ENCODE peak calls at places on chromosomes 2 and 18, in five cellular contexts. M is small intestine, O is IMR-90, X is right lobe of liver, H is uterus. Q is an unnamed sample.
A peak's percentile ranks its signal among the peaks of the same experiment; 100 is the strongest.

GRCh38 chr2:207825033-207825957 is 55.6 kb upstream of the FZD5 start:
- DNase-seq in H (peak; percentile 37), M (no peak), O (no peak), X (no peak), Q (no peak)

GRCh38 chr2:216392018-216392562 is 19.8 kb upstream of the MARCHF4 start:
- DNase-seq in X (no peak), O (no peak), H (no peak), M (no peak), Q (no peak)

GRCh38 chr2:235005603-235006259 is 53.9 kb downstream of the SH3BP4 start:
- DNase-seq in O (no peak), M (peak; percentile 54), H (peak; percentile 37), X (peak; percentile 45), Q (peak; percentile 80)

GRCh38 chr18:43484710-43485109 is 207.4 kb upstream of the SYT4 start:
- DNase-seq in X (no peak), O (no peak), M (peak; percentile 11), H (no peak), Q (no peak)

GRCh38 chr18:27970321-27970720 is 206.6 kb downstream of the CDH2 start:
- DNase-seq in H (no peak), O (no peak), M (no peak), X (no peak), Q (no peak)

GRCh38 chr2:162029287-162029901 is 44.6 kb downstream of the DPP4 start:
- DNase-seq in X (peak; percentile 53), M (peak; percentile 38), H (no peak), O (peak; percentile 37), Q (peak; percentile 42)

GRCh38 chr2:74658516-74658915 is 4.5 kb downstream of the SEMA4F start:
- DNase-seq in M (no peak), O (peak; percentile 91), X (no peak), H (no peak), Q (no peak)

GRCh38 chr2:143716527-143716926 is 587.3 kb downstream of the ARHGAP15 start:
- DNase-seq in M (no peak), O (no peak), H (no peak), X (no peak), Q (no peak)

GRCh38 chr18:31929273-31929672 is 13.7 kb downstream of the TRAPPC8 start:
- DNase-seq in O (no peak), M (peak; percentile 44), X (no peak), H (no peak), Q (no peak)

GRCh38 chr18:72762505-72763122 is 105.2 kb downstream of the NETO1 start:
- DNase-seq in M (peak; percentile 52), O (peak; percentile 69), X (no peak), H (no peak), Q (no peak)

GRCh38 chr2:15355386-15355785 is 205.7 kb downstream of the NBAS start:
- DNase-seq in M (no peak), X (no peak), O (no peak), H (no peak), Q (no peak)

GRCh38 chr2:159873136-159873728 is 75.2 kb upstream of the CD302 start:
- DNase-seq in O (no peak), X (no peak), H (no peak), M (no peak), Q (no peak)

GRCh38 chr2:102975996-102976636 is 214.3 kb downstream of the TMEM182 start:
- DNase-seq in M (peak; percentile 20), X (no peak), O (peak; percentile 4), H (no peak), Q (no peak)

GRCh38 chr2:81324046-81324445 is 1019.5 kb upstream of the LRRTM1 start:
- DNase-seq in M (no peak), X (no peak), O (no peak), H (no peak), Q (no peak)

GRCh38 chr2:222673883-222674282 is 2.4 kb downstream of the MOGAT1 start:
- DNase-seq in H (no peak), O (no peak), M (no peak), X (no peak), Q (no peak)

GRCh38 chr2:61969376-61969775 is 63.9 kb downstream of the COMMD1 start:
- DNase-seq in X (no peak), O (no peak), M (no peak), H (no peak), Q (no peak)

GRCh38 chr18:12236934-12237832 is 17.0 kb upstream of the CIDEA start:
- DNase-seq in H (peak; percentile 46), X (peak; percentile 79), M (peak; percentile 58), O (peak; percentile 36), Q (peak; percentile 84)

GRCh38 chr2:42138163-42139016 is 30.8 kb upstream of the EML4 start:
- DNase-seq in X (no peak), M (no peak), O (peak; percentile 98), H (peak; percentile 41), Q (no peak)

GRCh38 chr2:203819434-203820133 is 48.0 kb upstream of the CTLA4 start:
- DNase-seq in H (no peak), X (peak; percentile 31), M (peak; percentile 87), O (no peak), Q (peak; percentile 79)

GRCh38 chr2:46657042-46657504 is 177.7 kb downstream of the TMEM247 start:
- DNase-seq in M (peak; percentile 37), X (no peak), O (peak; percentile 32), H (peak; percentile 81), Q (no peak)

GRCh38 chr2:148615446-148615845 is 29.1 kb upstream of the EPC2 start:
- DNase-seq in X (no peak), M (no peak), H (no peak), O (no peak), Q (no peak)

GRCh38 chr18:51248685-51249084 is 51.2 kb upstream of the MEX3C start:
- DNase-seq in X (no peak), M (no peak), H (no peak), O (no peak), Q (no peak)

GRCh38 chr18:31243740-31244512 is 74.0 kb upstream of the DSG1 start:
- DNase-seq in M (peak; percentile 73), X (no peak), H (no peak), O (no peak), Q (no peak)

GRCh38 chr2:70687461-70687795 is 80.6 kb downstream of the ADD2 start:
- DNase-seq in M (no peak), O (no peak), X (no peak), H (no peak), Q (no peak)

GRCh38 chr2:159497256-159497655 is 119.1 kb downstream of the BAZ2B start:
- DNase-seq in M (peak; percentile 61), O (peak; percentile 95), X (no peak), H (no peak), Q (no peak)

GRCh38 chr18:9739516-9739915 is 31.4 kb downstream of the RAB31 start:
- DNase-seq in M (no peak), X (no peak), H (no peak), O (no peak), Q (no peak)

GRCh38 chr18:9737814-9738160 is 29.7 kb downstream of the RAB31 start:
- DNase-seq in M (peak; percentile 15), O (no peak), H (no peak), X (no peak), Q (no peak)

GRCh38 chr18:9736942-9737813 is 29.1 kb downstream of the RAB31 start:
- DNase-seq in M (peak; percentile 88), X (no peak), H (no peak), O (peak; percentile 71), Q (no peak)

GRCh38 chr18:9740076-9740475 is 32.0 kb downstream of the RAB31 start:
- DNase-seq in X (no peak), M (no peak), H (no peak), O (no peak), Q (no peak)

GRCh38 chr18:9738266-9738969 is 30.3 kb downstream of the RAB31 start:
- DNase-seq in X (no peak), M (no peak), O (no peak), H (no peak), Q (no peak)
- H3K4me1 ChIP-seq in X (no peaks in the 10 kb centered on the region), M (peaks cover 10% of the 10 kb centered on the region), O (peaks cover 12% of the 10 kb centered on the region), H (no peaks in the 10 kb centered on the region), Q (peaks cover 4% of the 10 kb centered on the region)

DNA sequence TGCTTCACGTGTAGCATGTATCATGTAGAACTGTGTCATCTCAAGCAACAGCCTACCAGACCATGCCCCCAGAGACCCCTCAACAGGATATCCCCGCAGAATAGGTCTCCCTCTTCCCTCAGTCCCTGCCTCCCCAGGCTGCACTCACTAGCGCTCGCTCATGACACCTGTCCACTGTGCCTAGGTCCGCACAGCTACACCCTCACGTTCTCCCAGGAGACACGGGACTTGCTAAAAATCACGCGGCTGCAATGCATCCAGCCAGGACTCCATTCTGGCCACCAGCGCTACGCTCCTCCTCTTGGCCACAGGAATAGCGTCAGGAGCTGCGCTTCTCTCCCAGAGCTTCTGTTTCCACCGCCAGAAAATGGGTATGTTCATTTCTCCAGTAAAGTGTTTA is 2.5 kb downstream of the PXDN start:
- DNase-seq in X (no peak), O (no peak), M (no peak), H (no peak), Q (no peak)
- H3K36me3 ChIP-seq in X (no peaks in the 10 kb centered on the region), O (peaks cover 13% of the 10 kb centered on the region), M (no peaks in the 10 kb centered on the region), H (no peaks in the 10 kb centered on the region), Q (no peaks in the 10 kb centered on the region)

GRCh38 chr2:128736046-128736688 is 417.5 kb upstream of the HS6ST1 start:
- DNase-seq in X (no peak), O (no peak), H (no peak), M (no peak), Q (no peak)
- H3K4me1 ChIP-seq in X (no peaks in the 10 kb centered on the region), O (peaks cover 11% of the 10 kb centered on the region), H (no peaks in the 10 kb centered on the region), M (no peaks in the 10 kb centered on the region), Q (peaks cover 7% of the 10 kb centered on the region)

GRCh38 chr18:26022585-26022984 is 67.8 kb downstream of the SS18 start:
- DNase-seq in M (no peak), H (no peak), O (no peak), X (no peak), Q (no peak)

GRCh38 chr18:26017929-26018328 is 72.5 kb downstream of the SS18 start:
- DNase-seq in X (no peak), O (no peak), H (no peak), M (no peak), Q (no peak)

DNA sequence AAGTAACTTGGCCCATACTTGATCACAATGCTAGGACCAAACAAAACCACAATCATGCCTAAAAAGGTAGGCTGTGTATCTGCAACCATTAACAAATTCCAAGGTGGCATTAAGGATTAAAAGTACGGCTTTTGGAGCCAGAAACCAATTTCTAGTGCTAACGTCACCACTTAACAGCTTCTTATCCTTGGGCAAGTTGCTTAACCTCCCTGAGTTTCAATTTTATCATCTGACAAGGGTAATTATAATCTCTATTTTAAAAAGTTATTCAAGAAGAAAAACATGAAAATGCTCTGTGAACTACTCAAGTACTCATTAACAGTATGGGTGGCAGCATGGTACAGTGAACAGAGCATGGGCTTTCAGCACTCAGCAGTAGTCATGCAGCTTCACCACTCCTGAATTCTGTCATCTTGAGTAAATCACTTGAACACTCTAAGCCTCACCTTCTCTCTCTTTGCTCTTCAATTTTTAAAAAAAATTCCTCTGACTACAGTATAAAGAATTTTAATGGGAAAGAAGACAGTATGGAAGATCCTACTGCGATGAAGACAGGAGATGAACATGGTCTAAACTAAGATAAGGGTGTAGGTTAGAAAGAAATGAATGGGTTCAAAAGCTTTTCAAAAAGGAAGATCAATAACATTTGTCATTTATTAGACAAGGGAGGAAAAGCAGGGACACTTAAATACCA is 69.2 kb downstream of the SS18 start:
- DNase-seq in H (no peak), X (no peak), M (no peak), O (no peak), Q (no peak)
- H3K36me3 ChIP-seq in H (no peaks in the 10 kb centered on the region), X (peaks cover 14% of the 10 kb centered on the region), M (peaks cover 8% of the 10 kb centered on the region), O (peaks cover 20% of the 10 kb centered on the region), Q (no peaks in the 10 kb centered on the region)

DNA sequence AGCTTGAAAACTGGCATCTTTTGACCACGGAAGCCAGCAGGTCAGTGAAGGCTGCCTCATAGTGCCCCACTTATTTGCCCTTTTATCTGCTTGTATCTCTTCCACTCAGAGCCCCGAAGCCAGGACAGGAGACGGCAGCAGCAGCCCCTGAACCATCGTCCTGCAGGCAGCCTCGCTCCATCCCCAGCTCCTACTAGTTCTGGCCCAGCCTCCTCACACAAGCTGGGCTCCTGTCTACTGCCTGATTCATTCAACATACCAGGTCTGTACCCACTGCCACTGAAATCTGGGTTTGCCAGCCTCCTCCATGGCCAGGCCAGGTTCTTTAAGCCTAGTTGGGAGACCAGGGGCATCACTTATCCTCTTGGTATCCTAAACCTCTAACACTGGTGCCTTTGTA is 4.1 kb downstream of the OST4 start:
- DNase-seq in H (no peak), X (no peak), M (no peak), O (no peak), Q (no peak)
- H3K4me1 ChIP-seq in H (peaks cover 10% of the 10 kb centered on the region), X (no peaks in the 10 kb centered on the region), M (peaks cover 7% of the 10 kb centered on the region), O (peaks cover 18% of the 10 kb centered on the region), Q (peaks cover 23% of the 10 kb centered on the region)